ENCODE peak calls at places on chromosomes 16 and 17, in six cellular contexts. B is pancreas, Y is heart right ventricle, W is mucosa of descending colon, V is fibroblast of lung, R is choroid plexus epithelial cell. L is an unnamed sample.

GRCh38 chr16:972316-973002 is 1.7 kb upstream of the LMF1 start:
- DNase-seq in B (peak), Y (no peak), W (no peak), V (no peak), R (no peak), L (no peak)

GRCh38 chr16:89620406-89620841 is 7.0 kb downstream of the DPEP1 start:
- DNase-seq in B (peak), Y (no peak), W (no peak), V (no peak), R (no peak), L (no peak)

GRCh38 chr17:19763416-19763815 is 15.3 kb upstream of the ALDH3A1 start:
- DNase-seq in B (no peak), Y (no peak), W (no peak), V (no peak), R (no peak), L (no peak)

GRCh38 chr17:78839762-78840529 is 668 bp downstream of the USP36 start:
- DNase-seq in B (peak), Y (no peak), W (peak), V (peak), R (peak), L (peak)

GRCh38 chr17:44109312-44109630 is 14.2 kb downstream of the HDAC5 start:
- DNase-seq in B (no peak), Y (no peak), W (no peak), V (no peak), R (no peak), L (no peak)

GRCh38 chr17:36544049-36544319 is 735 bp upstream of the GGNBP2 start:
- DNase-seq in B (no peak), Y (no peak), W (no peak), V (peak), R (no peak), L (peak)

GRCh38 chr17:7932483-7932891 is 481 bp downstream of the CNTROB start:
- DNase-seq in B (no peak), Y (no peak), W (peak), V (peak), R (peak), L (peak)

GRCh38 chr16:27417047-27417671 is 15.2 kb downstream of the IL21R start:
- DNase-seq in B (no peak), Y (no peak), W (no peak), V (no peak), R (no peak), L (no peak)

GRCh38 chr17:56821847-56822534 is 11.7 kb downstream of the C17orf67 start:
- DNase-seq in B (no peak), Y (no peak), W (no peak), V (no peak), R (no peak), L (no peak)

GRCh38 chr17:17491031-17491471 is 5.1 kb downstream of the RASD1 start:
- DNase-seq in B (no peak), Y (no peak), W (peak), V (no peak), R (no peak), L (no peak)

GRCh38 chr17:57707892-57708291 is 37.2 kb downstream of the CCDC182 start:
- DNase-seq in B (no peak), Y (no peak), W (no peak), V (peak), R (peak), L (no peak)

GRCh38 chr16:70678121-70678897 is 7.5 kb downstream of the MTSS2 start:
- DNase-seq in B (peak), Y (peak), W (peak), V (no peak), R (no peak), L (no peak)

GRCh38 chr17:75684924-75685323 is 17.8 kb downstream of the SAP30BP start:
- DNase-seq in B (peak), Y (no peak), W (peak), V (peak), R (peak), L (no peak)

GRCh38 chr16:87243383-87243964 is 73.7 kb downstream of the C16orf95 start:
- DNase-seq in B (no peak), Y (no peak), W (no peak), V (no peak), R (no peak), L (no peak)

GRCh38 chr17:42068979-42069378 is 18.6 kb upstream of the C17orf113 start:
- DNase-seq in B (no peak), Y (no peak), W (no peak), V (no peak), R (no peak), L (no peak)

GRCh38 chr16:85515830-85516397 is 97.2 kb upstream of the GSE1 start:
- DNase-seq in B (peak), Y (no peak), W (no peak), V (no peak), R (no peak), L (no peak)

GRCh38 chr17:73976676-73977521 is 226.6 kb upstream of the RPL38 start:
- DNase-seq in B (no peak), Y (no peak), W (no peak), V (peak), R (no peak), L (no peak)

GRCh38 chr16:1789643-1790045 is 3.9 kb downstream of the IGFALS start:
- DNase-seq in B (peak), Y (peak), W (peak), V (no peak), R (no peak), L (no peak)

GRCh38 chr17:56392274-56392673 is 201.2 kb upstream of the NOG start:
- DNase-seq in B (no peak), Y (no peak), W (no peak), V (peak), R (no peak), L (no peak)

GRCh38 chr17:15348030-15348429 is 6.6 kb upstream of the TEKT3 start:
- DNase-seq in B (no peak), Y (no peak), W (peak), V (peak), R (peak), L (no peak)

GRCh38 chr16:84841787-84842300 is 22.1 kb downstream of the CRISPLD2 start:
- DNase-seq in B (peak), Y (no peak), W (peak), V (no peak), R (no peak), L (no peak)

GRCh38 chr17:39181303-39181702 is 15.3 kb upstream of the ARL5C start:
- DNase-seq in B (no peak), Y (no peak), W (no peak), V (no peak), R (no peak), L (no peak)

GRCh38 chr16:57802635-57803412 is 533 bp upstream of the KIFC3 start:
- DNase-seq in B (peak), Y (peak), W (no peak), V (peak), R (peak), L (no peak)

GRCh38 chr17:66938656-66939055 is 25.9 kb upstream of the CACNG4 start:
- DNase-seq in B (no peak), Y (no peak), W (no peak), V (no peak), R (no peak), L (no peak)
- H3K4me3 ChIP-seq in B (no peak), Y (no peak), W (no peak), V (no peak), R (no peak), L (no peak)

GRCh38 chr16:50781043-50781442 is 39.2 kb downstream of the CYLD start:
- DNase-seq in B (no peak), Y (no peak), W (no peak), V (peak), R (peak), L (no peak)
- TF ChIP-seq CTCF in B (no peak), Y (no peak), W (no peak), V (no peak), R (peak), L (no peak)

GRCh38 chr17:67490471-67490870 is 113.4 kb downstream of the PITPNC1 start:
- DNase-seq in B (no peak), Y (no peak), W (no peak), V (no peak), R (no peak), L (no peak)
- H3K4me3 ChIP-seq in B (peak), Y (no peak), W (no peak), V (peak), R (peak), L (no peak)

DNA sequence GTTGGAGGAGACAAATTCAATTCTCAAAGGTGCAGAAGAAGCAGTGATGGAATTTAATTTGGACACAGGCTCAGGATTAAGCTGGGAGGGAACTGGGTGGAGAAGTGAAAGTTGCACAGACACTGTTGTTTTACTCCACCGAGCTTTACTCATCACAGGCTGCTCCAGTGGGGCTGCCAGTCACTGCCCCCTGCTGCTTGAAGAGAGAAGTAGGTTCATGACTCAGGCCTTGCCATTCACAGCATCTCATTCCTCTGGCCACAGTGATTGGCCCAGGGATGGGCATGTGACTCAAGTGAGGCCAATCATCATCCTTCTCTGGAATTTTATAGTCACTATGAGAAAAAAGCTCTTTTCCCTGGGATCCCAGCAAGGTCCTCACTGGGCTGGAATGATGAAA is 11.8 kb downstream of the GNAO1 start:
- DNase-seq in B (no peak), Y (peak), W (no peak), V (peak), R (peak), L (peak)
- TF ChIP-seq CTCF in B (no peak), Y (peak), W (no peak), V (no peak), R (peak), L (peak)

DNA sequence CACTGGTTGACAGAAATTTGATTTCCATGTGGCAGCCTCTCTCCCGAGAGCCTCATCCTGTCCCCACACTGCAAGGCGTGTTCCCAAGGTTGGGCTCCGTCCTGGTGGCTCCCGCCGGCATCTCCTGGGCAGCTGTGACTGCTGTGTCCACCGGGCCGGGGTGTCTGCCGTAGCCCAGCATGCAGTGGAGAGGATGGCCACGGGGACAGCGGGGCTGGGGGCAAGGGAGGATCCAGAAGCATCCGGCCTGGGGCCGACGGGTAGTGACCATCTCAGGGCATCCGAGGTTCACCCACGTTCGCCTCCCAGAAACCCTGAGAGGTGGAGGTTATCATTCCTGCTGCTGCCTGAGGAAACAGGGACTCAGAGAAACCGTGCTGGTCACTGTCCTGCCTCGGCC is 7.3 kb upstream of the RAB40B start:
- DNase-seq in B (peak), Y (no peak), W (peak), V (no peak), R (no peak), L (no peak)
- H3K4me3 ChIP-seq in B (no peak), Y (no peak), W (no peak), V (no peak), R (no peak), L (no peak)

GRCh38 chr17:63446981-63447687 is 1.0 kb upstream of the CYB561 start:
- DNase-seq in B (no peak), Y (no peak), W (peak), V (no peak), R (no peak), L (no peak)
- TF ChIP-seq CTCF in B (no peak), Y (no peak), W (no peak), V (no peak), R (no peak), L (no peak)

GRCh38 chr17:1203967-1204291 is 24.1 kb upstream of the ABR start:
- DNase-seq in B (peak), Y (no peak), W (no peak), V (no peak), R (no peak), L (no peak)
- H3K4me3 ChIP-seq in B (peak), Y (peak), W (no peak), V (peak), R (peak), L (no peak)

L was measured in GM12865.